ENCODE peak calls at places on chromosomes 12 and 14, in nine cellular contexts. B is mesenchymal stem cell, I is neuronal stem cell, L is GM12865, G is GM23338, J is ovary, P is PC-9, V is coronary artery, M is RWPE2. Y is an unnamed sample.

GRCh38 chr12:7376196-7376595 is 67.8 kb downstream of the CD163L1 start:
- DNase-seq in G (no peak), P (no peak), J (no peak), V (no peak), L (no peak), I (no peak), M (no peak), B (peak), Y (no peak)

GRCh38 chr12:20489645-20490044 is 121.3 kb downstream of the PDE3A start:
- DNase-seq in J (no peak), V (no peak), L (no peak), G (no peak), I (no peak), B (no peak), P (no peak), M (no peak), Y (no peak)

GRCh38 chr12:57591567-57592325 is 754 bp downstream of the PIP4K2C start:
- DNase-seq in J (no peak), B (peak), M (no peak), I (no peak), L (no peak), G (peak), V (no peak), P (peak), Y (no peak)

GRCh38 chr12:122491991-122492390 is 8.7 kb downstream of the ZCCHC8 start:
- DNase-seq in V (no peak), M (no peak), L (no peak), B (no peak), I (no peak), G (no peak), J (no peak), P (no peak), Y (no peak)

GRCh38 chr12:120227233-120228040 is 26.5 kb upstream of the RPLP0 start:
- DNase-seq in L (no peak), B (no peak), P (no peak), J (no peak), G (no peak), I (no peak), V (no peak), M (no peak), Y (no peak)

GRCh38 chr12:31011336-31011735 is 62.3 kb upstream of the DDX11 start:
- DNase-seq in M (no peak), L (no peak), P (no peak), V (no peak), J (no peak), I (no peak), B (no peak), G (no peak), Y (no peak)

GRCh38 chr12:14384783-14385638 is 19.5 kb downstream of the ATF7IP start:
- DNase-seq in V (no peak), B (peak), P (peak), I (peak), L (peak), M (no peak), J (no peak), G (peak), Y (peak)

GRCh38 chr14:20489093-20489994 is 16.0 kb upstream of the RNASE10 start:
- DNase-seq in J (no peak), I (no peak), L (peak), P (peak), V (no peak), M (no peak), G (no peak), B (no peak), Y (peak)

GRCh38 chr12:19746471-19746870 is 307.2 kb downstream of the AEBP2 start:
- DNase-seq in L (no peak), B (no peak), V (no peak), P (no peak), G (no peak), J (no peak), M (no peak), I (no peak), Y (no peak)

GRCh38 chr12:94689646-94690036 is 39.3 kb upstream of the TMCC3 start:
- DNase-seq in B (no peak), J (no peak), G (no peak), I (no peak), P (no peak), M (no peak), V (no peak), L (no peak), Y (no peak)

GRCh38 chr12:10718279-10718821 is 4.8 kb downstream of the YBX3 start:
- DNase-seq in B (peak), J (no peak), P (no peak), L (no peak), I (no peak), V (no peak), M (no peak), G (peak), Y (peak)

DNA sequence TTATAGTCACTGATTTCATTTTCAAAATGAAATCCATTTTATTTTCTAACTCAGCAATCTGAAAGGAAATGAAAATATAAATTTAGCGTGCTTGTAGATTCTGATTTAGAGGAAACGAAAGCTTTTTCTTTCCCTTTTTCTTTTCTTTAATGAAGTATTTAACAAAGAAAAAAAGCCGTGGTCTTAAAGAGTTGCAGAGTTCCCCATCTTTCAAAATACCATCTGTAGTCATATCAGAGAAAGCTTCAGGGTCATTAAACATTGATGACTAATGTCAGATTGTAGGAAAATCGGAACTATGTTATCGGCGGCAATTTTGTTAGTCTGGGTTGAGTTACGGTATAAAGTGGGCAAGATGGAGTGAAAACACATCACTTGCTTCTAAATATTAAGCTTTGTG is 32.3 kb downstream of the DRAM1 start:
- DNase-seq in L (peak), B (no peak), G (no peak), I (no peak), J (no peak), P (no peak), V (no peak), M (no peak), Y (no peak)
- H3K4me3 ChIP-seq in L (peak), B (no peak), G (no peak), I (no peak), J (no peak), P (no peak), V (no peak), M (no peak), Y (no peak)

GRCh38 chr14:98819867-98820206 is 452.2 kb downstream of the BCL11B start:
- DNase-seq in V (no peak), M (no peak), G (peak), I (no peak), B (no peak), L (no peak), P (no peak), J (no peak), Y (no peak)

GRCh38 chr14:98816195-98816594 is 455.8 kb downstream of the BCL11B start:
- DNase-seq in G (no peak), I (no peak), L (no peak), J (no peak), B (no peak), P (no peak), M (no peak), V (no peak), Y (no peak)

GRCh38 chr14:98822917-98823316 is 449.1 kb downstream of the BCL11B start:
- DNase-seq in J (no peak), G (no peak), P (no peak), M (no peak), B (no peak), L (no peak), V (no peak), I (no peak), Y (no peak)

GRCh38 chr14:98816718-98817117 is 455.3 kb downstream of the BCL11B start:
- DNase-seq in V (no peak), I (no peak), M (no peak), L (no peak), B (no peak), J (no peak), P (no peak), G (no peak), Y (no peak)

DNA sequence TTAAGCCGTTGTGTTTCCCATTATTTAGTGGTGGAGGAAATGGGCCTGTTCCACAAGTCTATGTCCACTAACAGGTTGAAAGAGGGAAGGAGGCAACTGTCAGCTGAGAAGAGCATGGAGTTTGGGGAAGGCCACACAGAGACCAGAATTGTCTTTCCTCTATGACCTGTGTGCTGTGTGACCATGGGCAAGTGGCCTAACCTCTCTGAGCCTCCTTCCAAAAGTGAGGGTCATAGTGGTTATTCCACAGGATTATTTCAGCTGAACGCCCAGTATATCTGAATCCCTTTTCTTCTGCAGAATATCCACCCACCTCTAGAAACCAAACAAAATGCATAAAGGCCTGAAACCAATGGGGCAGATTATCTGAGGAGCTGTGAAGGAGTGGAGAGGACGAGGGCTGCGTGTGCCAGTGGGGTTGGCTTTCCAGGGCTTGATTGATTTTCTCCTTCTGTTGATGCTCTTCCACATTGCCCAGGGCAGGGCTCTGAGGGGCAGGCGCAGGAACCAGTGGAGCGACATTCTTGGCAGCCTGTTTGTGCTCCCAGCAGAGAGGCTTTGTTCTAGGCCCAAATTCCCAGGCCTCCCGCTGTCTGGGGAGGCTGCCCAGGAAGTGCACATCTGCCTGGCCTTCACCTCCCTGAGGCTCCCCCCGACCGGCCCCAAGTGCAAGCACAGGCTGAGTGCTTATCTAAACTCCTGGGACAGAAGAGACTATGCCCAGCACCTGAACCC is 452.7 kb downstream of the BCL11B start:
- DNase-seq in M (no peak), B (no peak), L (no peak), J (no peak), V (no peak), P (no peak), G (peak), I (no peak), Y (no peak)
- H3K4me3 ChIP-seq in M (no peak), B (no peak), L (no peak), J (no peak), V (no peak), P (no peak), G (peak), I (no peak), Y (no peak)

DNA sequence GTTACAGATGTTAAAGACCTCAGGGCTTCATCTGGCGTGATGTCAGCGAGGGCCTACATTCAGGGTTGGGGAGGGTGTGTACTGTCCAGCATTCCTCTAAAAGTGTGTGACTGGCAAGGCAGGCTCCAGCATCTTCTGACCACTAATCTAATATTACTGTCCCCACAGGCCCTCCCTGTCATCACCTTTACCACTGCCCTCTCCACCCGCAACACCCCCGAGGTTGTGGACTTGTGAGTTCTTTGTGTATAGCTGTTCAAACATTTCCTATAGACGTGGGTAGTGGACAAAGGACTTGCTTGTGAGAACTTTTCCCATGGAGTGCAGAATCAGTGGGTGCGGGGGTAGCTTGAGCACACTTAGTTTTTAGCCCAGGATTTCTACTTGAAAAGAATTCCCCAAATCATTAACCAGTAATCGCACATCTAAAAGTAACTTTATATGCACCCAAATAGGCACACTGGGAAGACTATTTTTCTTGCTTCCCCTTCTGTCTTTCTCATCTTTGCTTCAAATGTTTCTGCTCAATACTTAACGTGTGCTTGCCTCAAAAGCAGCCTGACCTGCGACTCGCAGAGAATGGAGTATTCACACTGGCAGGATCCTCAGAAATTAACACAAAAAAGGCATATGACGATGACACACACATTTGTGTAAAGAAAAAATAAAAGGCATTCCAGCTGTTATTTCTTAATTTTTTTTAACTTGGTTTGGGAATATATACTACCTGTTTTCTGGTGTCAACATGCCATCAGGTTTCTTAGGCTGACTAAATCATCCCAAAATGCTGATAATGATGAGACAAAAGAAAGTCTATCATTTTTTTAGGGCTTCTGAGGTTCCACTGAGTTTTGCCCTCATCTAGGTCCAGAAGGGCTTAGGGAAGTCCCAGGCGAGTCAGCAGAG is 158.4 kb upstream of the HIF1A start:
- DNase-seq in M (no peak), J (no peak), L (no peak), P (no peak), I (no peak), G (no peak), V (no peak), B (no peak), Y (no peak)
- H3K4me3 ChIP-seq in M (no peak), J (no peak), L (no peak), P (no peak), I (no peak), G (no peak), V (no peak), B (no peak), Y (no peak)

GRCh38 chr12:27974735-27975221 is 2.2 kb upstream of the PTHLH start:
- DNase-seq in M (no peak), B (no peak), V (no peak), G (no peak), I (no peak), P (no peak), J (no peak), L (no peak), Y (no peak)

GRCh38 chr12:27979145-27979544 is 6.6 kb upstream of the PTHLH start:
- DNase-seq in L (no peak), G (no peak), M (no peak), I (no peak), P (no peak), V (no peak), B (no peak), J (no peak), Y (no peak)

GRCh38 chr12:27973487-27973890 is 956 bp upstream of the PTHLH start:
- DNase-seq in M (no peak), V (no peak), L (no peak), I (no peak), P (no peak), J (no peak), G (peak), B (peak), Y (no peak)

GRCh38 chr12:27972721-27973120 is at the start of gene PTHLH:
- DNase-seq in G (no peak), B (no peak), P (no peak), V (no peak), I (no peak), J (no peak), M (no peak), L (no peak), Y (no peak)

GRCh38 chr12:27975222-27976136 is 2.9 kb upstream of the PTHLH start:
- DNase-seq in L (no peak), M (peak), G (peak), J (peak), B (peak), P (peak), I (peak), V (no peak), Y (peak)
- H3K4me3 ChIP-seq in L (no peak), M (peak), G (peak), J (no peak), B (peak), P (peak), I (no peak), V (peak), Y (peak)

DNA sequence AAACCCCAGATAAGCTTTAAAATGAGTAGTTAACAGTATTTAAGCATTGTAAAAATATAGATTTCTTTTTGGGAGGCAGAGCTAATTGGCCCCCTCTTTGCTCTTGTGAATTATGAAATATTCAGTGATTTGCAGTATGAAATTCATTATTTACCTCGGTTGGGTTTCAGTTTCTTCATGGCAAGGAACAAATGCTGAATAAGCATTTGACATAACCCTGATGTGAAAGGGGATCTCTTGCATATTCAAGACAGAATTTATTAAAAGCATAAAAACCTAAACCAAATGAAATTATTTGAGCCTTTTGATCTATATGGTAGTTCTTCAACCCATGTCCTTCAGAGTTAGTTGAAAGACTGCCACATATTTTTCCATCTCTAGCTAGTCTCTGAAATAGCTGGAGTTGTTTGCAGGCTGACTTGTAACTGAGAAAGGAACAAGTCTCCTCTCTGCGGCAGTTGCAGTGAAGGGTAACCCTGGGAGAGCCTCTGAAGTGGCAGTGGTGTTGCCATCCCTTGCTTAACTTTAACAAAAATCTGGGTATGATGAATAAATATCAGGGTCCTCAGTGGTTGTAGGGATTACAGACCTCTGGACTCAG is 692 bp downstream of the AKAP6 start:
- DNase-seq in L (no peak), P (no peak), J (no peak), B (no peak), V (no peak), M (no peak), G (no peak), I (no peak), Y (no peak)
- H3K4me3 ChIP-seq in L (no peak), P (no peak), J (no peak), B (no peak), V (no peak), M (no peak), G (no peak), I (no peak), Y (no peak)

GRCh38 chr12:56487448-56488040 is 417 bp downstream of the GLS2 start:
- DNase-seq in B (peak), M (no peak), L (peak), P (peak), V (no peak), G (peak), J (no peak), I (no peak), Y (no peak)
- H3K4me3 ChIP-seq in B (peak), M (peak), L (peak), P (peak), V (peak), G (peak), J (peak), I (peak), Y (peak)

GRCh38 chr12:109461049-109461845 is 15.9 kb downstream of the KCTD10 start:
- DNase-seq in M (no peak), P (no peak), J (no peak), I (no peak), G (no peak), V (no peak), B (peak), L (peak), Y (peak)
- H3K4me3 ChIP-seq in M (no peak), P (no peak), J (no peak), I (no peak), G (no peak), V (peak), B (peak), L (no peak), Y (no peak)